ENCODE peak calls at places on chromosome 6, in five cellular contexts. V, J, I, H and C are unnamed samples.

GRCh38 chr6:151137441-151137984 is 102.3 kb upstream of the AKAP12 start:
- DNase-seq in V (no peak), J (peak), I (no peak), H (no peak), C (no peak)

GRCh38 chr6:168737481-168737880 is 296.5 kb downstream of the SMOC2 start:
- DNase-seq in V (no peak), J (no peak), I (no peak), H (no peak), C (no peak)

GRCh38 chr6:56911847-56912246 is 43.1 kb upstream of the BEND6 start:
- DNase-seq in V (peak), J (no peak), I (no peak), H (no peak), C (peak)

GRCh38 chr6:79377830-79378460 is 143.5 kb upstream of the HMGN3 start:
- DNase-seq in V (peak), J (peak), I (no peak), H (no peak), C (no peak)

GRCh38 chr6:7243188-7243942 is 69.6 kb downstream of the SSR1 start:
- DNase-seq in V (peak), J (peak), I (no peak), H (no peak), C (peak)

GRCh38 chr6:20657274-20657800 is 123.1 kb downstream of the CDKAL1 start:
- DNase-seq in V (no peak), J (no peak), I (no peak), H (no peak), C (no peak)

GRCh38 chr6:108661430-108661829 is 100.7 kb downstream of the FOXO3 start:
- DNase-seq in V (peak), J (no peak), I (no peak), H (no peak), C (no peak)

GRCh38 chr6:18148304-18149025 is 6.4 kb downstream of the TPMT start:
- DNase-seq in V (peak), J (no peak), I (no peak), H (no peak), C (peak)

GRCh38 chr6:109922851-109923250 is 55.3 kb upstream of the GPR6 start:
- DNase-seq in V (no peak), J (no peak), I (no peak), H (no peak), C (no peak)

GRCh38 chr6:168030881-168031280 is 33.4 kb downstream of the KIF25 start:
- DNase-seq in V (no peak), J (no peak), I (no peak), H (no peak), C (no peak)

GRCh38 chr6:31079656-31080261 is 32.6 kb downstream of the C6orf15 start:
- DNase-seq in V (peak), J (peak), I (no peak), H (peak), C (peak)